ENCODE peak calls at places on chromosomes 16 and 17, in four cellular contexts. One of them, this sample, is unnamed.

GRCh38 chr17:82105882-82106696 is 8.1 kb upstream of the FASN start:
- DNase-seq in GM06990: peak
- DNase-seq in neural crest cell: peak
- DNase-seq in stimulated activated CD4-positive, alpha-beta T cell treated with anti-CD3 and anti-CD28 coated beads, Interleukin-2, amount 100 ng/mL, for 24 hours: peak
- DNase-seq in this sample: peak

GRCh38 chr16:87627542-87628245 is 25.4 kb downstream of the JPH3 start:
- DNase-seq in GM06990: no peak
- DNase-seq in neural crest cell: no peak
- DNase-seq in stimulated activated CD4-positive, alpha-beta T cell treated with anti-CD3 and anti-CD28 coated beads, Interleukin-2, amount 100 ng/mL, for 24 hours: no peak
- DNase-seq in this sample: no peak

GRCh38 chr17:82794781-82795505 is 43.1 kb downstream of the TBCD start:
- DNase-seq in neural crest cell: no peak
- DNase-seq in GM06990: no peak
- DNase-seq in stimulated activated CD4-positive, alpha-beta T cell treated with anti-CD3 and anti-CD28 coated beads, Interleukin-2, amount 100 ng/mL, for 24 hours: no peak
- DNase-seq in this sample: peak

GRCh38 chr16:19662351-19662750 is 55.7 kb downstream of the KNOP1 start:
- DNase-seq in neural crest cell: no peak
- DNase-seq in stimulated activated CD4-positive, alpha-beta T cell treated with anti-CD3 and anti-CD28 coated beads, Interleukin-2, amount 100 ng/mL, for 24 hours: no peak
- DNase-seq in GM06990: no peak
- DNase-seq in this sample: no peak

GRCh38 chr17:15468142-15468541 is 721 bp upstream of the CDRT4 start:
- DNase-seq in stimulated activated CD4-positive, alpha-beta T cell treated with anti-CD3 and anti-CD28 coated beads, Interleukin-2, amount 100 ng/mL, for 24 hours: no peak
- DNase-seq in GM06990: no peak
- DNase-seq in neural crest cell: no peak
- DNase-seq in this sample: no peak

GRCh38 chr17:3845361-3845753 is 689 bp downstream of the NCBP3 start:
- DNase-seq in GM06990: peak
- DNase-seq in neural crest cell: no peak
- DNase-seq in stimulated activated CD4-positive, alpha-beta T cell treated with anti-CD3 and anti-CD28 coated beads, Interleukin-2, amount 100 ng/mL, for 24 hours: peak
- DNase-seq in this sample: peak

GRCh38 chr16:3045758-3046505 is 429 bp upstream of the MMP25 start:
- DNase-seq in stimulated activated CD4-positive, alpha-beta T cell treated with anti-CD3 and anti-CD28 coated beads, Interleukin-2, amount 100 ng/mL, for 24 hours: no peak
- DNase-seq in GM06990: peak
- DNase-seq in neural crest cell: peak
- DNase-seq in this sample: no peak

GRCh38 chr16:21116148-21116693 is 34.4 kb downstream of the DNAH3 start:
- DNase-seq in neural crest cell: no peak
- DNase-seq in GM06990: peak
- DNase-seq in stimulated activated CD4-positive, alpha-beta T cell treated with anti-CD3 and anti-CD28 coated beads, Interleukin-2, amount 100 ng/mL, for 24 hours: peak
- DNase-seq in this sample: peak

GRCh38 chr16:80591071-80591935 is 50.5 kb downstream of the DYNLRB2 start:
- DNase-seq in GM06990: peak
- DNase-seq in neural crest cell: no peak
- DNase-seq in stimulated activated CD4-positive, alpha-beta T cell treated with anti-CD3 and anti-CD28 coated beads, Interleukin-2, amount 100 ng/mL, for 24 hours: peak
- DNase-seq in this sample: no peak

GRCh38 chr17:17493249-17493985 is 2.8 kb downstream of the RASD1 start:
- DNase-seq in stimulated activated CD4-positive, alpha-beta T cell treated with anti-CD3 and anti-CD28 coated beads, Interleukin-2, amount 100 ng/mL, for 24 hours: no peak
- DNase-seq in neural crest cell: no peak
- DNase-seq in GM06990: no peak
- DNase-seq in this sample: no peak

GRCh38 chr17:58335061-58335731 is 6.6 kb upstream of the TSPOAP1 start:
- DNase-seq in stimulated activated CD4-positive, alpha-beta T cell treated with anti-CD3 and anti-CD28 coated beads, Interleukin-2, amount 100 ng/mL, for 24 hours: peak
- DNase-seq in neural crest cell: no peak
- DNase-seq in GM06990: peak
- DNase-seq in this sample: no peak

GRCh38 chr16:27402964-27403600 is 1.1 kb downstream of the IL21R start:
- DNase-seq in stimulated activated CD4-positive, alpha-beta T cell treated with anti-CD3 and anti-CD28 coated beads, Interleukin-2, amount 100 ng/mL, for 24 hours: peak
- DNase-seq in neural crest cell: no peak
- DNase-seq in GM06990: peak
- DNase-seq in this sample: peak

GRCh38 chr17:7754656-7755055 is 37.1 kb downstream of the DNAH2 start:
- DNase-seq in neural crest cell: no peak
- DNase-seq in stimulated activated CD4-positive, alpha-beta T cell treated with anti-CD3 and anti-CD28 coated beads, Interleukin-2, amount 100 ng/mL, for 24 hours: no peak
- DNase-seq in GM06990: no peak
- DNase-seq in this sample: no peak

GRCh38 chr16:67526149-67526732 is 2.4 kb upstream of the RIPOR1 start:
- DNase-seq in neural crest cell: no peak
- DNase-seq in GM06990: no peak
- DNase-seq in stimulated activated CD4-positive, alpha-beta T cell treated with anti-CD3 and anti-CD28 coated beads, Interleukin-2, amount 100 ng/mL, for 24 hours: no peak
- DNase-seq in this sample: no peak

GRCh38 chr16:24463196-24463945 is 76.0 kb upstream of the RBBP6 start:
- DNase-seq in stimulated activated CD4-positive, alpha-beta T cell treated with anti-CD3 and anti-CD28 coated beads, Interleukin-2, amount 100 ng/mL, for 24 hours: no peak
- DNase-seq in GM06990: no peak
- DNase-seq in neural crest cell: no peak
- DNase-seq in this sample: no peak

GRCh38 chr17:32805029-32805976 is 71.6 kb downstream of the MYO1D start:
- DNase-seq in neural crest cell: no peak
- DNase-seq in GM06990: no peak
- DNase-seq in stimulated activated CD4-positive, alpha-beta T cell treated with anti-CD3 and anti-CD28 coated beads, Interleukin-2, amount 100 ng/mL, for 24 hours: no peak
- DNase-seq in this sample: no peak

GRCh38 chr17:69581061-69581955 is 166.8 kb downstream of the MAP2K6 start:
- DNase-seq in GM06990: peak
- DNase-seq in stimulated activated CD4-positive, alpha-beta T cell treated with anti-CD3 and anti-CD28 coated beads, Interleukin-2, amount 100 ng/mL, for 24 hours: peak
- DNase-seq in neural crest cell: no peak
- DNase-seq in this sample: peak

GRCh38 chr17:869067-869466 is 86.9 kb downstream of the MRM3 start:
- DNase-seq in GM06990: no peak
- DNase-seq in neural crest cell: no peak
- DNase-seq in stimulated activated CD4-positive, alpha-beta T cell treated with anti-CD3 and anti-CD28 coated beads, Interleukin-2, amount 100 ng/mL, for 24 hours: no peak
- DNase-seq in this sample: peak

GRCh38 chr17:33572615-33573014 is 279.5 kb upstream of the ASIC2 start:
- DNase-seq in neural crest cell: no peak
- DNase-seq in GM06990: no peak
- DNase-seq in stimulated activated CD4-positive, alpha-beta T cell treated with anti-CD3 and anti-CD28 coated beads, Interleukin-2, amount 100 ng/mL, for 24 hours: no peak
- DNase-seq in this sample: peak